ENCODE peak calls at places on chromosomes 13 and 19, in five cellular contexts. One of them, this sample, is unnamed.

GRCh38 chr13:28415994-28416411 is 78.9 kb downstream of the FLT1 start:
- DNase-seq in progenitor cell of endocrine pancreas: no peak
- DNase-seq in tibial artery: no peak
- DNase-seq in psoas muscle: no peak
- DNase-seq in C1 segment of cervical spinal cord: no peak
- DNase-seq in this sample: no peak

GRCh38 chr19:6610934-6611370 is 20.0 kb upstream of the CD70 start:
- DNase-seq in psoas muscle: no peak
- DNase-seq in C1 segment of cervical spinal cord: no peak
- DNase-seq in tibial artery: no peak
- DNase-seq in progenitor cell of endocrine pancreas: no peak
- DNase-seq in this sample: no peak

GRCh38 chr13:50527612-50528509 is 315.6 kb downstream of the DLEU7 start:
- DNase-seq in C1 segment of cervical spinal cord: no peak
- DNase-seq in tibial artery: no peak
- DNase-seq in progenitor cell of endocrine pancreas: no peak
- DNase-seq in psoas muscle: no peak
- DNase-seq in this sample: no peak

GRCh38 chr13:110663491-110663890 is 42.4 kb downstream of the CARS2 start:
- DNase-seq in progenitor cell of endocrine pancreas: no peak
- DNase-seq in C1 segment of cervical spinal cord: no peak
- DNase-seq in psoas muscle: no peak
- DNase-seq in tibial artery: no peak
- DNase-seq in this sample: no peak

GRCh38 chr13:40390290-40391008 is 276.0 kb downstream of the FOXO1 start:
- DNase-seq in progenitor cell of endocrine pancreas: no peak
- DNase-seq in C1 segment of cervical spinal cord: no peak
- DNase-seq in psoas muscle: no peak
- DNase-seq in tibial artery: no peak
- DNase-seq in this sample: no peak

GRCh38 chr19:43519436-43520088 is 7.4 kb downstream of the ETHE1 start:
- DNase-seq in tibial artery: peak
- DNase-seq in psoas muscle: peak
- DNase-seq in C1 segment of cervical spinal cord: peak
- DNase-seq in progenitor cell of endocrine pancreas: peak
- DNase-seq in this sample: peak

GRCh38 chr13:97122381-97122996 is 99.6 kb upstream of the MBNL2 start:
- DNase-seq in psoas muscle: no peak
- DNase-seq in tibial artery: no peak
- DNase-seq in C1 segment of cervical spinal cord: no peak
- DNase-seq in progenitor cell of endocrine pancreas: no peak
- DNase-seq in this sample: no peak

GRCh38 chr19:41707502-41707812 is 969 bp upstream of the CEACAM5 start:
- DNase-seq in progenitor cell of endocrine pancreas: no peak
- DNase-seq in C1 segment of cervical spinal cord: no peak
- DNase-seq in tibial artery: no peak
- DNase-seq in psoas muscle: no peak
- DNase-seq in this sample: no peak

GRCh38 chr13:51733656-51734334 is 70.2 kb downstream of the DHRS12 start:
- DNase-seq in C1 segment of cervical spinal cord: no peak
- DNase-seq in tibial artery: no peak
- DNase-seq in psoas muscle: no peak
- DNase-seq in progenitor cell of endocrine pancreas: no peak
- DNase-seq in this sample: no peak

GRCh38 chr19:42426643-42427042 is 545 bp downstream of the LIPE start:
- DNase-seq in progenitor cell of endocrine pancreas: no peak
- DNase-seq in tibial artery: no peak
- DNase-seq in psoas muscle: no peak
- DNase-seq in C1 segment of cervical spinal cord: no peak
- DNase-seq in this sample: no peak

GRCh38 chr19:42172261-42172660 is 40.0 kb upstream of the POU2F2 start:
- DNase-seq in tibial artery: no peak
- DNase-seq in C1 segment of cervical spinal cord: no peak
- DNase-seq in psoas muscle: no peak
- DNase-seq in progenitor cell of endocrine pancreas: no peak
- DNase-seq in this sample: no peak

GRCh38 chr13:51793570-51794273 is 10.2 kb downstream of the DHRS12 start:
- DNase-seq in psoas muscle: no peak
- DNase-seq in C1 segment of cervical spinal cord: no peak
- DNase-seq in progenitor cell of endocrine pancreas: no peak
- DNase-seq in tibial artery: no peak
- DNase-seq in this sample: no peak

GRCh38 chr13:41299316-41300094 is 11.6 kb upstream of the NAA16 start:
- DNase-seq in tibial artery: no peak
- DNase-seq in C1 segment of cervical spinal cord: no peak
- DNase-seq in psoas muscle: no peak
- DNase-seq in progenitor cell of endocrine pancreas: no peak
- DNase-seq in this sample: no peak

GRCh38 chr13:42279986-42280385 is 8.0 kb downstream of the AKAP11 start:
- DNase-seq in psoas muscle: no peak
- DNase-seq in C1 segment of cervical spinal cord: no peak
- DNase-seq in tibial artery: no peak
- DNase-seq in progenitor cell of endocrine pancreas: no peak
- DNase-seq in this sample: no peak

GRCh38 chr19:2175742-2176141 is 12.0 kb downstream of the DOT1L start:
- DNase-seq in tibial artery: no peak
- DNase-seq in progenitor cell of endocrine pancreas: no peak
- DNase-seq in C1 segment of cervical spinal cord: no peak
- DNase-seq in psoas muscle: no peak
- DNase-seq in this sample: no peak

GRCh38 chr13:23579886-23580706 is 9.9 kb downstream of the TNFRSF19 start:
- DNase-seq in tibial artery: no peak
- DNase-seq in progenitor cell of endocrine pancreas: no peak
- DNase-seq in C1 segment of cervical spinal cord: no peak
- DNase-seq in psoas muscle: no peak
- DNase-seq in this sample: no peak

GRCh38 chr19:19059837-19060611 is 3.8 kb upstream of the SLC25A42 start:
- DNase-seq in psoas muscle: no peak
- DNase-seq in C1 segment of cervical spinal cord: no peak
- DNase-seq in tibial artery: no peak
- DNase-seq in progenitor cell of endocrine pancreas: no peak
- DNase-seq in this sample: no peak

GRCh38 chr13:41696163-41697003 is 239.0 kb downstream of the RGCC start:
- DNase-seq in tibial artery: no peak
- DNase-seq in psoas muscle: no peak
- DNase-seq in C1 segment of cervical spinal cord: no peak
- DNase-seq in progenitor cell of endocrine pancreas: no peak
- DNase-seq in this sample: peak

GRCh38 chr19:2038284-2039081 is 12.6 kb downstream of the MKNK2 start:
- DNase-seq in psoas muscle: peak
- DNase-seq in progenitor cell of endocrine pancreas: no peak
- DNase-seq in tibial artery: no peak
- DNase-seq in C1 segment of cervical spinal cord: no peak
- DNase-seq in this sample: no peak

GRCh38 chr19:14544977-14545715 is 15.8 kb downstream of the TECR start:
- DNase-seq in progenitor cell of endocrine pancreas: no peak
- DNase-seq in C1 segment of cervical spinal cord: peak
- DNase-seq in psoas muscle: peak
- DNase-seq in tibial artery: no peak
- DNase-seq in this sample: no peak

GRCh38 chr13:27043013-27043412 is 128.6 kb downstream of the USP12 start:
- DNase-seq in psoas muscle: no peak
- DNase-seq in progenitor cell of endocrine pancreas: no peak
- DNase-seq in C1 segment of cervical spinal cord: peak
- DNase-seq in tibial artery: peak
- DNase-seq in this sample: peak

GRCh38 chr19:51887522-51888498 is at the start of gene ZNF577:
- DNase-seq in progenitor cell of endocrine pancreas: peak
- DNase-seq in tibial artery: peak
- DNase-seq in psoas muscle: peak
- DNase-seq in C1 segment of cervical spinal cord: peak
- DNase-seq in this sample: no peak

GRCh38 chr13:32415019-32415418 is 12.9 kb downstream of the N4BP2L1 start:
- DNase-seq in C1 segment of cervical spinal cord: no peak
- DNase-seq in progenitor cell of endocrine pancreas: no peak
- DNase-seq in tibial artery: no peak
- DNase-seq in psoas muscle: no peak
- DNase-seq in this sample: no peak

GRCh38 chr13:54733639-54734038 is 1705.0 kb downstream of the OLFM4 start:
- DNase-seq in C1 segment of cervical spinal cord: no peak
- DNase-seq in progenitor cell of endocrine pancreas: no peak
- DNase-seq in psoas muscle: no peak
- DNase-seq in tibial artery: no peak
- DNase-seq in this sample: no peak

GRCh38 chr13:46948338-46948737 is 51.5 kb upstream of the HTR2A start:
- DNase-seq in tibial artery: no peak
- DNase-seq in progenitor cell of endocrine pancreas: no peak
- DNase-seq in psoas muscle: no peak
- DNase-seq in C1 segment of cervical spinal cord: no peak
- DNase-seq in this sample: no peak

GRCh38 chr19:46660008-46660517 is 919 bp downstream of the DACT3 start:
- DNase-seq in C1 segment of cervical spinal cord: peak
- DNase-seq in tibial artery: no peak
- DNase-seq in progenitor cell of endocrine pancreas: no peak
- DNase-seq in psoas muscle: no peak
- DNase-seq in this sample: no peak

GRCh38 chr13:113421673-113422270 is 31.5 kb downstream of the ADPRHL1 start:
- DNase-seq in C1 segment of cervical spinal cord: no peak
- DNase-seq in psoas muscle: no peak
- DNase-seq in progenitor cell of endocrine pancreas: no peak
- DNase-seq in tibial artery: no peak
- DNase-seq in this sample: no peak

GRCh38 chr19:10402441-10403038 is 802 bp downstream of the CDC37 start:
- DNase-seq in psoas muscle: peak
- DNase-seq in C1 segment of cervical spinal cord: no peak
- DNase-seq in progenitor cell of endocrine pancreas: no peak
- DNase-seq in tibial artery: no peak
- DNase-seq in this sample: no peak

GRCh38 chr19:30780032-30780431 is 407.8 kb downstream of the ZNF536 start:
- DNase-seq in psoas muscle: no peak
- DNase-seq in C1 segment of cervical spinal cord: no peak
- DNase-seq in tibial artery: no peak
- DNase-seq in progenitor cell of endocrine pancreas: no peak
- DNase-seq in this sample: no peak

GRCh38 chr19:12628040-12629022 is 17.6 kb downstream of the ZNF791 start:
- DNase-seq in progenitor cell of endocrine pancreas: no peak
- DNase-seq in tibial artery: no peak
- DNase-seq in psoas muscle: no peak
- DNase-seq in C1 segment of cervical spinal cord: no peak
- DNase-seq in this sample: no peak

GRCh38 chr13:59665184-59665583 is 498.5 kb downstream of the DIAPH3 start:
- DNase-seq in C1 segment of cervical spinal cord: no peak
- DNase-seq in progenitor cell of endocrine pancreas: no peak
- DNase-seq in tibial artery: no peak
- DNase-seq in psoas muscle: no peak
- DNase-seq in this sample: no peak

GRCh38 chr13:77896536-77896935 is 22.1 kb downstream of the EDNRB start:
- DNase-seq in progenitor cell of endocrine pancreas: no peak
- DNase-seq in psoas muscle: no peak
- DNase-seq in tibial artery: no peak
- DNase-seq in C1 segment of cervical spinal cord: no peak
- DNase-seq in this sample: no peak

GRCh38 chr19:1144741-1145140 is 29.3 kb downstream of the SBNO2 start:
- DNase-seq in progenitor cell of endocrine pancreas: no peak
- DNase-seq in C1 segment of cervical spinal cord: no peak
- DNase-seq in psoas muscle: no peak
- DNase-seq in tibial artery: no peak
- DNase-seq in this sample: no peak

GRCh38 chr13:95298971-95299627 is 2.2 kb downstream of the ABCC4 start:
- DNase-seq in psoas muscle: no peak
- DNase-seq in C1 segment of cervical spinal cord: no peak
- DNase-seq in progenitor cell of endocrine pancreas: no peak
- DNase-seq in tibial artery: no peak
- DNase-seq in this sample: no peak

GRCh38 chr19:42092350-42092749 is 16.4 kb downstream of the ZNF574 start:
- DNase-seq in psoas muscle: no peak
- DNase-seq in C1 segment of cervical spinal cord: no peak
- DNase-seq in progenitor cell of endocrine pancreas: no peak
- DNase-seq in tibial artery: no peak
- DNase-seq in this sample: no peak

GRCh38 chr19:49895566-49896297 is 955 bp downstream of the IL4I1 start:
- DNase-seq in progenitor cell of endocrine pancreas: no peak
- DNase-seq in psoas muscle: no peak
- DNase-seq in C1 segment of cervical spinal cord: no peak
- DNase-seq in tibial artery: no peak
- DNase-seq in this sample: no peak

GRCh38 chr19:1400281-1401137 is 833 bp downstream of the GAMT start:
- DNase-seq in progenitor cell of endocrine pancreas: no peak
- DNase-seq in psoas muscle: peak
- DNase-seq in tibial artery: no peak
- DNase-seq in C1 segment of cervical spinal cord: no peak
- DNase-seq in this sample: no peak